ENCODE peak calls at places on chromosomes 1 and 21, in four cellular contexts. B is A549, J is HepG2, F is K562. V is an unnamed sample.

GRCh38 chr1:47594627-47595026 is 156.8 kb downstream of the FOXD2 start:
- DNase-seq in B (no peak), J (no peak), F (no peak), V (no peak)

GRCh38 chr21:39125752-39126485 is 57.3 kb downstream of the PSMG1 start:
- DNase-seq in F (peak; percentile 56), J (peak; percentile 80), B (peak; percentile 59), V (peak; percentile 70)

GRCh38 chr1:22721122-22721873 is 10.7 kb downstream of the EPHB2 start:
- DNase-seq in J (no peak), B (no peak), F (no peak), V (no peak)

GRCh38 chr1:101960164-101960563 is 36.6 kb downstream of the OLFM3 start:
- DNase-seq in F (no peak), B (no peak), J (no peak), V (no peak)

GRCh38 chr1:221691320-221691719 is 50.6 kb downstream of the DUSP10 start:
- DNase-seq in J (no peak), B (no peak), F (no peak), V (no peak)

GRCh38 chr1:161921990-161922389 is 101.7 kb downstream of the OLFML2B start:
- DNase-seq in B (no peak), F (no peak), J (no peak), V (no peak)

GRCh38 chr1:168879906-168880734 is 151.1 kb upstream of the DPT start:
- DNase-seq in F (no peak), J (no peak), B (no peak), V (no peak)

GRCh38 chr1:154157520-154158306 is 2.8 kb upstream of the NUP210L start:
- DNase-seq in J (no peak), B (peak; percentile 32), F (peak; percentile 95), V (peak; percentile 13)

GRCh38 chr1:248786106-248786665 is 30.6 kb upstream of the LYPD8 start:
- DNase-seq in B (peak; percentile 39), J (no peak), F (no peak), V (no peak)

GRCh38 chr1:151888972-151889570 is 20.2 kb downstream of the THEM4 start:
- DNase-seq in F (no peak), J (no peak), B (peak; percentile 33), V (no peak)

GRCh38 chr1:235802901-235803423 is 63.7 kb downstream of the LYST start:
- DNase-seq in J (no peak), B (no peak), F (no peak), V (no peak)

GRCh38 chr1:16434007-16434406 is 3.2 kb downstream of the SPATA21 start:
- DNase-seq in F (no peak), B (no peak), J (no peak), V (no peak)
- TF ChIP-seq NR3C1 in F (no peak), B (no peak), J (no peak), V (no peak)

DNA sequence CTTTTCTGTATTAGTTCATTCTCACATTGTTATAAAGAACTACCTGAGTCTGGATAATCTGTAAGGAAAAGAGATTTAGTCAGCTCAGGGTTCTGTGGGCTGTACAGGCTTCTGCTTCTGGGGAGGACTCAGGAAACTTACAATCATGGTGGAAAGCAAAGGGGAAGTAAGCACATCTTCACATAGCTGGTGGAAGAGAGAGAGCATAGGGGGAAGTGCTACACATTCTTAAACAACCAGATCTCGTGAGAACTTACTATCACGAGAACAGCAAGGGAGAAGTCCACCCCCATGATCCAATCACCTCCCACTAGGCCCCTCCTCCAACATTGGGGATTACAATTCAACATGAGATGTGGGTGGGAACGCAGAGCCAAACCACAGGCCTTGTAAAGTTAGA is 37.9 kb upstream of the AHCTF1 start:
- DNase-seq in B (no peak), F (no peak), J (no peak), V (no peak)
- TF ChIP-seq NR3C1 in B (no peak), F (no peak), J (no peak), V (no peak)

GRCh38 chr1:26913754-26914619 is at the start of gene NR0B2:
- DNase-seq in B (peak; percentile 20), J (peak; percentile 100), F (peak; percentile 85), V (no peak)
- TF ChIP-seq NR3C1 in B (no peak), J (no peak), F (no peak), V (no peak)

DNA sequence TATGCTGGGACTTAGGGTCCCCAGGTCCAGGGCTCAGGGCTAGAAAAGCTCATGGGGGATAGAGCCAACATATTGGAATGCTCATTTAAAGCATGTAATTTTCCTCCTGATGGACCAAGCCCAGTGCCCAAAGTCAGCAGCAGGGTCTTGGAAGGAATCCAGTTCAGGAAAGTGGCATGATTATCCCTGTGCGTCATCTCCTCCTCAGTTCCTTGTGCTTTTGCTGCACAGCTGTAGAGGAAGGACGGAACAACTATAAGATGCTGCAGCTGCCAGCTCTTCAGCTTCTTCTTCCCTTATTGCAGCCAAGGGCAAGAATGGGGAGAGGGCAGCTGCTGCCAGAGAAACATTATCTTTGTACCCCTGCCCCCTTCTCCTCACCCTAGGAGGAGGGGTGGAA is 58.4 kb downstream of the OVGP1 start:
- DNase-seq in F (no peak), J (no peak), B (no peak), V (no peak)
- TF ChIP-seq NR3C1 in F (no peak), J (no peak), B (no peak), V (no peak)

GRCh38 chr1:226967665-226968064 is 27.6 kb downstream of the COQ8A start:
- DNase-seq in J (no peak), B (no peak), F (no peak), V (no peak)
- TF ChIP-seq NR3C1 in J (no peak), B (no peak), F (no peak), V (no peak)

DNA sequence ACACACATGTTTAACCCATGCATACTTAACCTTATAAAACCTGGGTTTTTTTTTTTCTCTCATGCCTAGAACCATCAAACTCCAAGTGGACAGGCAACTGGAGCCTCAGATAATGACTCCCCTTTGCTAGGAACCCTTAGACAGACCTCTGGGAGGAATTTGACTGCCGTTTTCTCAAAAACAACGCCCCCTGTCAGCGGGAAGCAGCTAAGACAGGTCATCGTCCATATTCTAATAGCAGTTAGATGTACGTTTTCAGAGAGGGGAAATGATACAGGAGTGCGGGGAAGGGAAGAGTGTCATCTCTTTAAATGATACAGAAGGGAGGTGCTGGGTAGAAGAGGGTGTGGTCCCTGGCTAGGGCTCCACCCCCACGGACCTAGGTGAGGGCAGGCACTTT is 34.7 kb downstream of the LRRC3 start:
- DNase-seq in F (peak; percentile 25), B (no peak), J (no peak), V (no peak)
- TF ChIP-seq NR3C1 in F (no peak), B (no peak), J (no peak), V (no peak)

V was measured in WTC11.